ENCODE peak calls at places on chromosomes 2 and 18, in ten cellular contexts. One of them, this sample, is unnamed.

GRCh38 chr2:209236369-209236768 is 187.5 kb upstream of the MAP2 start:
- DNase-seq in suprapubic skin: no peak
- DNase-seq in activated naive CD8-positive, alpha-beta T cell treated with anti-CD3 and anti-CD28 coated beads for 36 hours: no peak
- DNase-seq in dermis blood vessel endothelial cell: no peak
- DNase-seq in body of pancreas: no peak
- DNase-seq in T-cell: no peak
- DNase-seq in lung microvascular endothelial cell: no peak
- DNase-seq in DMS153: no peak
- DNase-seq in effector CD4-positive, alpha-beta T cell: no peak
- DNase-seq in T1000: no peak
- DNase-seq in this sample: no peak

GRCh38 chr2:33791625-33792024 is 192.5 kb upstream of the FAM98A start:
- DNase-seq in dermis blood vessel endothelial cell: no peak
- DNase-seq in DMS153: no peak
- DNase-seq in T-cell: no peak
- DNase-seq in effector CD4-positive, alpha-beta T cell: no peak
- DNase-seq in suprapubic skin: no peak
- DNase-seq in T1000: peak
- DNase-seq in body of pancreas: no peak
- DNase-seq in activated naive CD8-positive, alpha-beta T cell treated with anti-CD3 and anti-CD28 coated beads for 36 hours: no peak
- DNase-seq in lung microvascular endothelial cell: no peak
- DNase-seq in this sample: no peak

GRCh38 chr18:55997156-55997561 is 409.2 kb upstream of the TCF4 start:
- DNase-seq in dermis blood vessel endothelial cell: peak
- DNase-seq in activated naive CD8-positive, alpha-beta T cell treated with anti-CD3 and anti-CD28 coated beads for 36 hours: no peak
- DNase-seq in T1000: no peak
- DNase-seq in T-cell: no peak
- DNase-seq in effector CD4-positive, alpha-beta T cell: no peak
- DNase-seq in DMS153: no peak
- DNase-seq in body of pancreas: no peak
- DNase-seq in lung microvascular endothelial cell: no peak
- DNase-seq in suprapubic skin: no peak
- DNase-seq in this sample: no peak

GRCh38 chr2:241195506-241196130 is 7.1 kb downstream of the ANO7 start:
- DNase-seq in body of pancreas: no peak
- DNase-seq in activated naive CD8-positive, alpha-beta T cell treated with anti-CD3 and anti-CD28 coated beads for 36 hours: no peak
- DNase-seq in DMS153: no peak
- DNase-seq in T1000: no peak
- DNase-seq in suprapubic skin: no peak
- DNase-seq in lung microvascular endothelial cell: no peak
- DNase-seq in T-cell: no peak
- DNase-seq in effector CD4-positive, alpha-beta T cell: no peak
- DNase-seq in dermis blood vessel endothelial cell: no peak
- DNase-seq in this sample: no peak

GRCh38 chr2:197328461-197328860 is 17.9 kb upstream of the ANKRD44 start:
- DNase-seq in lung microvascular endothelial cell: no peak
- DNase-seq in effector CD4-positive, alpha-beta T cell: no peak
- DNase-seq in body of pancreas: no peak
- DNase-seq in T1000: no peak
- DNase-seq in dermis blood vessel endothelial cell: no peak
- DNase-seq in activated naive CD8-positive, alpha-beta T cell treated with anti-CD3 and anti-CD28 coated beads for 36 hours: no peak
- DNase-seq in DMS153: no peak
- DNase-seq in suprapubic skin: no peak
- DNase-seq in T-cell: no peak
- DNase-seq in this sample: no peak

GRCh38 chr18:10035306-10035991 is 121.6 kb downstream of the VAPA start:
- DNase-seq in lung microvascular endothelial cell: no peak
- DNase-seq in suprapubic skin: no peak
- DNase-seq in T-cell: no peak
- DNase-seq in activated naive CD8-positive, alpha-beta T cell treated with anti-CD3 and anti-CD28 coated beads for 36 hours: no peak
- DNase-seq in dermis blood vessel endothelial cell: no peak
- DNase-seq in effector CD4-positive, alpha-beta T cell: no peak
- DNase-seq in body of pancreas: peak
- DNase-seq in T1000: no peak
- DNase-seq in DMS153: no peak
- DNase-seq in this sample: no peak

GRCh38 chr2:3149441-3150217 is 228.0 kb downstream of the EIPR1 start:
- DNase-seq in effector CD4-positive, alpha-beta T cell: no peak
- DNase-seq in lung microvascular endothelial cell: peak
- DNase-seq in body of pancreas: no peak
- DNase-seq in suprapubic skin: no peak
- DNase-seq in DMS153: no peak
- DNase-seq in dermis blood vessel endothelial cell: no peak
- DNase-seq in T1000: no peak
- DNase-seq in T-cell: no peak
- DNase-seq in activated naive CD8-positive, alpha-beta T cell treated with anti-CD3 and anti-CD28 coated beads for 36 hours: no peak
- DNase-seq in this sample: no peak

GRCh38 chr18:12776821-12777471 is 74.1 kb downstream of the PSMG2 start:
- DNase-seq in suprapubic skin: no peak
- DNase-seq in activated naive CD8-positive, alpha-beta T cell treated with anti-CD3 and anti-CD28 coated beads for 36 hours: peak
- DNase-seq in lung microvascular endothelial cell: peak
- DNase-seq in T-cell: no peak
- DNase-seq in DMS153: no peak
- DNase-seq in dermis blood vessel endothelial cell: no peak
- DNase-seq in T1000: no peak
- DNase-seq in effector CD4-positive, alpha-beta T cell: no peak
- DNase-seq in body of pancreas: no peak
- DNase-seq in this sample: no peak

GRCh38 chr2:136670-137069 is 90.4 kb upstream of the FAM110C start:
- DNase-seq in lung microvascular endothelial cell: no peak
- DNase-seq in body of pancreas: no peak
- DNase-seq in effector CD4-positive, alpha-beta T cell: no peak
- DNase-seq in DMS153: no peak
- DNase-seq in T-cell: no peak
- DNase-seq in suprapubic skin: no peak
- DNase-seq in T1000: no peak
- DNase-seq in activated naive CD8-positive, alpha-beta T cell treated with anti-CD3 and anti-CD28 coated beads for 36 hours: no peak
- DNase-seq in dermis blood vessel endothelial cell: no peak
- DNase-seq in this sample: no peak

This sample was measured in AG04449.